ENCODE peak calls at places on chromosome 4, in six cellular contexts. Z is HepG2, N is upper lobe of left lung, X is suprapubic skin, H is K562, I is GM12891. D is an unnamed sample.

GRCh38 chr4:10456270-10457254 is 664 bp downstream of the ZNF518B start:
- DNase-seq in Z (no peak), N (no peak), X (peak), H (peak), I (peak), D (no peak)

GRCh38 chr4:158280856-158281255 is 70.6 kb downstream of the TMEM144 start:
- DNase-seq in Z (no peak), N (no peak), X (no peak), H (no peak), I (no peak), D (no peak)

GRCh38 chr4:85081196-85081595 is 114.7 kb upstream of the WDFY3 start:
- DNase-seq in Z (no peak), N (no peak), X (no peak), H (no peak), I (no peak), D (no peak)

GRCh38 chr4:181582595-181582994 is 660.6 kb upstream of the TENM3 start:
- DNase-seq in Z (no peak), N (no peak), X (no peak), H (peak), I (no peak), D (no peak)

GRCh38 chr4:139312552-139313332 is 10.5 kb upstream of the NDUFC1 start:
- DNase-seq in Z (no peak), N (no peak), X (no peak), H (no peak), I (no peak), D (no peak)

GRCh38 chr4:80831383-80832361 is 198.8 kb upstream of the BMP3 start:
- DNase-seq in Z (no peak), N (no peak), X (no peak), H (no peak), I (no peak), D (no peak)

GRCh38 chr4:84691170-84691691 is 108.3 kb downstream of the CDS1 start:
- DNase-seq in Z (no peak), N (no peak), X (no peak), H (peak), I (no peak), D (no peak)

GRCh38 chr4:186932196-186932595 is 208.5 kb upstream of the FAT1 start:
- DNase-seq in Z (peak), N (no peak), X (no peak), H (no peak), I (no peak), D (no peak)

GRCh38 chr4:74123065-74123728 is 24.2 kb upstream of the CXCL2 start:
- DNase-seq in Z (peak), N (no peak), X (no peak), H (no peak), I (no peak), D (no peak)

GRCh38 chr4:1405636-1406415 is 416 bp downstream of the NKX1-1 start:
- DNase-seq in Z (no peak), N (peak), X (no peak), H (no peak), I (no peak), D (no peak)

GRCh38 chr4:3324093-3324815 is 31.4 kb downstream of the RGS12 start:
- DNase-seq in Z (no peak), N (no peak), X (peak), H (peak), I (no peak), D (no peak)

GRCh38 chr4:162804323-162804924 is 362.3 kb downstream of the NAF1 start:
- DNase-seq in Z (no peak), N (no peak), X (no peak), H (no peak), I (no peak), D (no peak)

GRCh38 chr4:185246453-185246852 is 37.1 kb downstream of the SNX25 start:
- DNase-seq in Z (no peak), N (no peak), X (no peak), H (no peak), I (no peak), D (no peak)

GRCh38 chr4:126888968-126889367 is 743.8 kb upstream of the INTU start:
- DNase-seq in Z (no peak), N (no peak), X (no peak), H (no peak), I (no peak), D (no peak)

GRCh38 chr4:71932941-71933340 is 98.9 kb upstream of the NPFFR2 start:
- DNase-seq in Z (no peak), N (no peak), X (no peak), H (no peak), I (no peak), D (no peak)

GRCh38 chr4:960736-961650 is 12.4 kb downstream of the DGKQ start:
- DNase-seq in Z (no peak), N (peak), X (no peak), H (no peak), I (no peak), D (no peak)

GRCh38 chr4:163108614-163109013 is 58.1 kb downstream of the NAF1 start:
- DNase-seq in Z (no peak), N (no peak), X (no peak), H (no peak), I (no peak), D (no peak)

GRCh38 chr4:2931765-2932560 is 31.2 kb downstream of the NOP14 start:
- DNase-seq in Z (no peak), N (peak), X (peak), H (no peak), I (peak), D (no peak)

GRCh38 chr4:114040319-114041116 is 61.1 kb upstream of the ARSJ start:
- DNase-seq in Z (no peak), N (no peak), X (no peak), H (no peak), I (no peak), D (no peak)

GRCh38 chr4:99157478-99157935 is 13.4 kb upstream of the ADH4 start:
- DNase-seq in Z (peak), N (no peak), X (no peak), H (no peak), I (no peak), D (no peak)

GRCh38 chr4:97150966-97151365 is 992.3 kb downstream of the STPG2 start:
- DNase-seq in Z (no peak), N (no peak), X (no peak), H (no peak), I (no peak), D (no peak)

GRCh38 chr4:169611991-169612868 is at the start of gene NEK1:
- DNase-seq in Z (peak), N (peak), X (peak), H (peak), I (peak), D (peak)

GRCh38 chr4:71495454-71495853 is 156.6 kb downstream of the SLC4A4 start:
- DNase-seq in Z (no peak), N (no peak), X (no peak), H (no peak), I (no peak), D (no peak)

GRCh38 chr4:169707958-169708643 is 49.6 kb downstream of the HPF1 start:
- DNase-seq in Z (no peak), N (no peak), X (no peak), H (no peak), I (no peak), D (no peak)

GRCh38 chr4:88008133-88008621 is 742 bp downstream of the PKD2 start:
- DNase-seq in Z (peak), N (peak), X (peak), H (no peak), I (peak), D (no peak)

GRCh38 chr4:54382623-54383022 is 153.5 kb downstream of the PDGFRA start:
- DNase-seq in Z (no peak), N (no peak), X (no peak), H (no peak), I (no peak), D (no peak)

GRCh38 chr4:2932561-2932950 is 30.6 kb downstream of the NOP14 start:
- DNase-seq in Z (no peak), N (no peak), X (peak), H (no peak), I (no peak), D (no peak)

GRCh38 chr4:39319678-39320077 is 46.5 kb downstream of the RFC1 start:
- DNase-seq in Z (peak), N (peak), X (no peak), H (no peak), I (no peak), D (no peak)

GRCh38 chr4:164866817-164867490 is 10.0 kb upstream of the APELA start:
- DNase-seq in Z (no peak), N (no peak), X (no peak), H (no peak), I (no peak), D (no peak)

GRCh38 chr4:144644368-144645101 is 1.4 kb upstream of the HHIP start:
- DNase-seq in Z (no peak), N (no peak), X (no peak), H (no peak), I (no peak), D (no peak)

GRCh38 chr4:144647095-144647959 is 1.4 kb downstream of the HHIP start:
- DNase-seq in Z (no peak), N (no peak), X (no peak), H (peak), I (no peak), D (no peak)

GRCh38 chr4:144646523-144647094 is 653 bp downstream of the HHIP start:
- DNase-seq in Z (no peak), N (peak), X (no peak), H (no peak), I (no peak), D (no peak)

GRCh38 chr4:144645102-144645469 is 870 bp upstream of the HHIP start:
- DNase-seq in Z (no peak), N (peak), X (no peak), H (no peak), I (no peak), D (no peak)

GRCh38 chr4:144645621-144646522 is at the start of gene HHIP:
- DNase-seq in Z (peak), N (peak), X (peak), H (peak), I (peak), D (no peak)
- TF ChIP-seq POLR2A in Z (no peak), N (no peak), X (no peak), H (no peak), I (no peak), D (no peak)

GRCh38 chr4:15197005-15197404 is 194.7 kb downstream of the CPEB2 start:
- DNase-seq in Z (peak), N (no peak), X (no peak), H (no peak), I (no peak), D (no peak)

GRCh38 chr4:15194520-15194919 is 192.2 kb downstream of the CPEB2 start:
- DNase-seq in Z (no peak), N (no peak), X (no peak), H (no peak), I (no peak), D (no peak)

GRCh38 chr4:15202481-15202880 is 200.2 kb downstream of the CPEB2 start:
- DNase-seq in Z (no peak), N (no peak), X (no peak), H (no peak), I (no peak), D (no peak)

GRCh38 chr4:15201782-15202181 is 199.5 kb downstream of the CPEB2 start:
- DNase-seq in Z (no peak), N (no peak), X (no peak), H (no peak), I (no peak), D (no peak)

DNA sequence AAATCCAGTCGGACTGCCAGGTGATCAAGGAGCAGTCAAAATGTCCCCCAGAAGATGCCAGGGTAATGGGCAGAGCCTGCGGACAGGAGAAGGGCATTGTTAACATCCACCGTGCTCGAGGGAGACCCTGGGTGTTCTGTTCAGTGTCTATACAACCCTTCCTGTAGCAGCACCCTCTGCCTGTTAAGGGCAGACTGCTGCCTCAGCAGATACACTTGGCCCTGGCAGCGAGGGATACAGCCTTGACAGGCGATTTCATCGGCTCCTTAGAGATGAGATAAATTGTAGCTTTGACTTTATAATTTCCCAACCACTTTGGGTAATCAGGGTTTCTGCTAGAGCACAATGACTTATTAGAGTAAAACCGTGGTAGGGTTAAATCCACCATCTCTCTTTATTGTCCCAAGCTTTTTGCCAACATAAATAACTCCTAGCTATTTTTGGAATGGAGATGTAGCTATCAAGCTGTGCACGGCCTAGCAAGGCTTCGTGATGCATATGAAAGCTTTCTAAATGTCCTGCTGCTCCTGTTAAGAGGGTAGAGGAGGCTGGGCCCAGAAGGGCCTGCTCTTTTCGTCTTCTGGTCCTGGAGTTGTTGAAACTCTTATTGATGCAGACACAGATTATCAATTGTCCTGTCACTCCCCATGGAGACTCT is 195.9 kb downstream of the CPEB2 start:
- DNase-seq in Z (no peak), N (no peak), X (no peak), H (no peak), I (no peak), D (no peak)
- TF ChIP-seq POLR2AphosphoS5 in Z (no peak), N (no peak), X (no peak), H (no peak), I (no peak), D (no peak)

DNA sequence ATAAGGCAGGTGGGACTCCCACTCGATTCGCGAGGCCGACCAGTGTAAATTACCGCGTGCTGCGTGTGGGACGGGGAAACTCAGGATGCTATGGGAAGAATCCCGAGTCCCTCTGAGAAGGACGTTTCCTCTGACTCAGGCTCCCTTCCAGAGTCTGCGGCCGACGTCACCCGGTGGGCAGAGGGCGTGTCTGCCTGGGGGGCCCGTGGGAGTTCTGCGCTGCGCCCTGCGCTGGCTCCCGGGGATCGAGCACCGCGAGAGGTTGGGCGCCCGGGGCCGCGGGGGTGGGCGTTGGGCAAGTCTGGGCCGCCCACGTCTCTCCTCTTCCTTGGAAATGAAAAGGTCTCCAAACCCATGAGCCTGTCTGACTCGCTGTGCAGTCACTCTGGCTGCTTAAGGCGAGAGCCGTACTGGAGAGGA is 546 bp downstream of the NIPAL1 start:
- DNase-seq in Z (no peak), N (peak), X (peak), H (peak), I (peak), D (no peak)
- TF ChIP-seq POLR2A in Z (no peak), N (no peak), X (no peak), H (no peak), I (no peak), D (no peak)

DNA sequence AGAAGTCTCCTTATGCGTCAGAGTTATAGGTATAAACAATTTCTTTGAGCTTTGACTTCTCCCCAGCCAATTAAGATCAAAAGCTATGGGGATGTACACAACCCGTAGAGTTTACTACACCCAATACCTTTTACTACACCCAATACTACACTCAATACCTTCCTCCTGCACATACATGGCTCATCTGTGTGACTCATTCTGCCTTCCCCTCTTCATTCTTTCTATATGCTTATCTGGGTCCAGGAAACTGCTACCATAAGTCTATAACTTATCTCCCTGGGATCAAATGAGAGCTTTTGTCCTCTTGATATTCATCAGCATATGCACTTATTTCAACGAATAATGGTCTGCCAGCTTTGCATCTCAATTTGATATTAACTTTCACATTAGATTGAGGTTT is 28.2 kb downstream of the ANKRD50 start:
- DNase-seq in Z (no peak), N (no peak), X (no peak), H (no peak), I (no peak), D (no peak)
- TF ChIP-seq POLR2AphosphoS5 in Z (no peak), N (no peak), X (no peak), H (no peak), I (no peak), D (no peak)